ENCODE peak calls at places on chromosomes 3 and 15, in five cellular contexts. F is fibroblast of lung, K is SK-N-SH, L is MM.1S, T is DND-41. A is an unnamed sample.

GRCh38 chr15:78056714-78057269 is 20.7 kb downstream of the TBC1D2B start:
- DNase-seq in T (peak; percentile 47), F (peak; percentile 54), K (no peak), L (peak; percentile 67), A (no peak)

GRCh38 chr3:197425485-197426131 is 127.2 kb upstream of the DLG1 start:
- DNase-seq in L (no peak), K (no peak), F (no peak), T (no peak), A (no peak)

GRCh38 chr3:127978636-127979035 is 63.6 kb downstream of the KBTBD12 start:
- DNase-seq in F (peak; percentile 6), L (no peak), K (no peak), T (no peak), A (no peak)

GRCh38 chr3:34583451-34583850 is 785.0 kb downstream of the PDCD6IP start:
- DNase-seq in F (no peak), K (no peak), T (no peak), L (no peak), A (no peak)

GRCh38 chr3:122097141-122097540 is 42.0 kb downstream of the CD86 start:
- DNase-seq in L (no peak), F (no peak), T (no peak), K (no peak), A (no peak)

GRCh38 chr15:26007151-26007550 is 144.0 kb upstream of the ATP10A start:
- DNase-seq in L (no peak), F (no peak), K (no peak), T (no peak), A (no peak)

GRCh38 chr3:159448902-159449301 is 539.7 kb upstream of the IL12A start:
- DNase-seq in T (no peak), F (no peak), L (no peak), K (no peak), A (no peak)

GRCh38 chr15:32682569-32682968 is 35.2 kb upstream of the GREM1 start:
- DNase-seq in T (no peak), K (no peak), F (peak; percentile 96), L (no peak), A (no peak)

GRCh38 chr3:81395739-81396138 is 365.7 kb downstream of the GBE1 start:
- DNase-seq in F (no peak), L (no peak), K (peak; percentile 39), T (no peak), A (no peak)

GRCh38 chr3:69324362-69325025 is 61.4 kb downstream of the FRMD4B start:
- DNase-seq in K (peak; percentile 34), L (no peak), T (peak; percentile 63), F (no peak), A (no peak)

GRCh38 chr3:115790759-115791158 is 167.4 kb downstream of the GAP43 start:
- DNase-seq in L (no peak), F (peak; percentile 100), K (peak; percentile 42), T (no peak), A (no peak)

GRCh38 chr15:41794081-41794480 is 19.8 kb downstream of the MAPKBP1 start:
- DNase-seq in F (no peak), K (no peak), T (no peak), L (no peak), A (no peak)

GRCh38 chr15:31267161-31268107 is 59.2 kb upstream of the KLF13 start:
- DNase-seq in F (no peak), T (peak; percentile 33), L (no peak), K (no peak), A (no peak)

GRCh38 chr3:156010829-156011228 is 109.5 kb upstream of the KCNAB1 start:
- DNase-seq in F (no peak), L (peak; percentile 68), K (no peak), T (no peak), A (no peak)

GRCh38 chr15:85024509-85025336 is 43.1 kb downstream of the PDE8A start:
- DNase-seq in F (peak; percentile 88), L (no peak), K (no peak), T (no peak), A (no peak)

GRCh38 chr3:161925749-161926360 is 429.2 kb downstream of the OTOL1 start:
- DNase-seq in T (no peak), F (no peak), K (no peak), L (peak; percentile 41), A (no peak)

GRCh38 chr3:148718982-148719862 is 21.5 kb downstream of the AGTR1 start:
- DNase-seq in L (no peak), K (no peak), T (no peak), F (no peak), A (no peak)

DNA sequence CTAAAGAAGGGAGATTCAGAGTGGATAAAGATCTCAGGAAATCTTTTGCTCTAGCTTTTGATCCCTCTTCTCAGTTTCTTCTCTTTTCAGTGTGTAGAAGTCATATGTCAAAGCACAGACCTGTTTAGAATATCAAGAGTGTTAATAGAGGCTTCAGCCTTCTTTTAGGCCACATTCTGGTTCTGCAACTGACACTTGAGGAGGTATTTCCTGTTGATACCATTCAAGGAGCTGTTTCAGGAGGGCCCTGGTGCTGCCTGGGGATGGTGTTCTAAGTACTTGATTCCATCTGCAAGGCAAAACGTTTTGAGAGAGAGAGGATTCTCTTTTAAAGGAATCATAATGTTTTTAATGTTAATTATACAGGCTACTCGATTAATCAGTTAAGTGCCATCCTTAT is 313.7 kb downstream of the PTPRG start:
- DNase-seq in K (no peak), F (peak; percentile 44), L (peak; percentile 49), T (no peak), A (no peak)
- H3K79me2 ChIP-seq in K (peaks cover 15% of the 10 kb centered on the region), F (no peaks in the 10 kb centered on the region), L (peaks cover 23% of the 10 kb centered on the region), T (no peaks in the 10 kb centered on the region), A (no peaks in the 10 kb centered on the region)

GRCh38 chr15:90097475-90097874 is 4.8 kb downstream of the IDH2 start:
- DNase-seq in L (peak; percentile 96), T (peak; percentile 67), F (no peak), K (no peak), A (peak; percentile 88)

GRCh38 chr15:90099868-90100854 is 2.1 kb downstream of the IDH2 start:
- DNase-seq in T (peak; percentile 27), L (peak; percentile 92), K (no peak), F (peak; percentile 80), A (no peak)

GRCh38 chr15:90101969-90102890 is at the start of gene IDH2:
- DNase-seq in F (peak; percentile 80), L (peak; percentile 88), T (peak; percentile 71), K (peak; percentile 98), A (no peak)

GRCh38 chr15:90101130-90101968 is 919 bp downstream of the IDH2 start:
- DNase-seq in K (peak; percentile 75), F (peak; percentile 31), T (peak; percentile 60), L (peak; percentile 63), A (no peak)

DNA sequence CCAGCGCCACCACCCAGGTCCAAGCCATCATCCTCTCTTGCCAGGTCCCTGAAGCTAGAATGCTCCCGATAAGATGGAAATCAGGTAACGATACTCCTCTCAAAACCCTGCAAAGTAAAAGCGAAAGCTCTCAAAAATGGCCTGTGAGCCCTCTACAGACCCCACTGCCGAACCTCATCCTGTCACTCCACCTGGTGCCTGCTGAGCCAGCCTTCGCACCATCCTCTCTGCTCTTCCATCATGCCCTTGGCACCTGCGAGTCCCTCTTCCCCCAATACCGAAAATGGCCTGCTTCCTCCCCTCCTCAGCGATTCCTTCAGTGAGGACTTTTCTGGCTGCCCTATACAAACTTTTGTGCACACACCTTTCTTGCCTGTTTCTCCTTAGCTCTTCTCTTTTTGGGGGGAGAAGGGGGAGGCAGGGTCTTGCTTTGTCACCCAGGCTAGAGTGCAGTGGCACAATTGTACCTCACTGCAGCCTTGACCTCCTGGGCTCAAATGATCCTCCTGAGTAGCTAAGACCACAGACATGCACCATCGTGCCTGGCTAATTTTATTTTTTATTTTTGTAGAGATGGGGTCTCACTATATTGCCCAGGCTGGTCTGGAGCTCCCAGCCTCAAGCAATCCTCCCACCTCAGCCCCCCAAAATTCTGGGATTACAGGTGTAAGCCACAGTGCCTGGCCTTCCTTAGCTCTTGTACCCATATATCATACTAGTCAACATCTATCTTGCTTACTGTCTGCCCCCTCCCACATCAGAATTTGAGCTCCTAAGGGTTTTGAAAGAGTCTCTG is 3.0 kb downstream of the IDH2 start:
- DNase-seq in T (peak; percentile 65), K (no peak), L (peak; percentile 91), F (no peak), A (no peak)
- H3K79me2 ChIP-seq in T (peaks cover 81% of the 10 kb centered on the region), K (peaks cover 8% of the 10 kb centered on the region), L (peaks cover 48% of the 10 kb centered on the region), F (peaks cover 2% of the 10 kb centered on the region), A (peaks cover 65% of the 10 kb centered on the region)

GRCh38 chr15:66388057-66388363 is 1.3 kb downstream of the MAP2K1 start:
- DNase-seq in K (no peak), L (no peak), F (no peak), T (no peak), A (no peak)

GRCh38 chr15:66389859-66390382 is 3.2 kb downstream of the MAP2K1 start:
- DNase-seq in K (no peak), L (no peak), T (no peak), F (peak; percentile 15), A (no peak)

GRCh38 chr15:66389098-66389858 is 2.6 kb downstream of the MAP2K1 start:
- DNase-seq in L (peak; percentile 13), F (no peak), K (no peak), T (peak; percentile 75), A (no peak)

GRCh38 chr15:66387176-66388056 is 704 bp downstream of the MAP2K1 start:
- DNase-seq in F (peak; percentile 80), L (peak; percentile 49), T (peak; percentile 55), K (peak; percentile 67), A (no peak)

GRCh38 chr15:66388576-66388975 is 1.9 kb downstream of the MAP2K1 start:
- DNase-seq in F (no peak), K (no peak), L (no peak), T (no peak), A (no peak)
- H3K79me2 ChIP-seq in F (peaks cover 61% of the 10 kb centered on the region), K (peaks cover 73% of the 10 kb centered on the region), L (peaks cover 66% of the 10 kb centered on the region), T (peaks cover 88% of the 10 kb centered on the region), A (peaks cover 77% of the 10 kb centered on the region)

GRCh38 chr3:42035007-42035406 is 56.1 kb upstream of the TRAK1 start:
- DNase-seq in K (no peak), L (no peak), T (no peak), F (no peak), A (no peak)

GRCh38 chr3:42028474-42028873 is 62.7 kb upstream of the TRAK1 start:
- DNase-seq in L (no peak), T (no peak), F (no peak), K (no peak), A (no peak)

GRCh38 chr3:42033741-42034140 is 57.4 kb upstream of the TRAK1 start:
- DNase-seq in T (no peak), L (no peak), K (no peak), F (peak; percentile 64), A (no peak)

GRCh38 chr3:42032693-42033349 is 58.3 kb upstream of the TRAK1 start:
- DNase-seq in K (peak; percentile 62), T (no peak), L (no peak), F (peak; percentile 98), A (no peak)

GRCh38 chr3:42031808-42032475 is 59.2 kb upstream of the TRAK1 start:
- DNase-seq in K (no peak), L (no peak), T (no peak), F (peak; percentile 89), A (no peak)
- H3K79me2 ChIP-seq in K (peaks cover 12% of the 10 kb centered on the region), L (peaks cover 94% of the 10 kb centered on the region), T (no peaks in the 10 kb centered on the region), F (peaks cover 67% of the 10 kb centered on the region), A (peaks cover 68% of the 10 kb centered on the region)

GRCh38 chr15:43776718-43777292 is at the start of gene ELL3:
- DNase-seq in F (peak; percentile 68), L (peak; percentile 52), T (peak; percentile 76), K (peak; percentile 61), A (no peak)
- H3K79me2 ChIP-seq in F (no peaks in the 10 kb centered on the region), L (no peaks in the 10 kb centered on the region), T (peaks cover 3% of the 10 kb centered on the region), K (no peaks in the 10 kb centered on the region), A (no peaks in the 10 kb centered on the region)